ENCODE peak calls at places on chromosomes 13 and 19, in four cellular contexts. O is progenitor cell of endocrine pancreas, I is NAMALWA, J is AG08395. G is an unnamed sample.
A peak's percentile ranks its signal among the peaks of the same experiment; 100 is the strongest.

GRCh38 chr19:50203281-50204080 is at the start of gene MYH14:
- DNase-seq in O (peak; percentile 93), I (no peak), J (peak; percentile 16), G (no peak)

GRCh38 chr19:28065026-28065425 is 1147.9 kb downstream of the UQCRFS1 start:
- DNase-seq in O (no peak), I (no peak), J (no peak), G (no peak)

GRCh38 chr13:95641291-95641811 is 3.2 kb downstream of the DZIP1 start:
- DNase-seq in O (no peak), I (no peak), J (peak; percentile 5), G (no peak)

GRCh38 chr19:2811735-2812413 is 7.8 kb upstream of the ZNF554 start:
- DNase-seq in O (no peak), I (no peak), J (no peak), G (no peak)

GRCh38 chr19:5564930-5565329 is 2.8 kb downstream of the TINCR start:
- DNase-seq in O (no peak), I (no peak), J (no peak), G (no peak)

GRCh38 chr19:16612631-16613030 is 15.4 kb downstream of the MED26 start:
- DNase-seq in O (no peak), I (no peak), J (no peak), G (no peak)

GRCh38 chr19:47514151-47514868 is 553 bp downstream of the NAPA start:
- DNase-seq in O (no peak), I (no peak), J (no peak), G (no peak)

GRCh38 chr19:1794424-1795185 is 17.5 kb downstream of the ATP8B3 start:
- DNase-seq in O (no peak), I (no peak), J (no peak), G (no peak)

GRCh38 chr13:110471833-110472162 is 89.7 kb downstream of the RAB20 start:
- DNase-seq in O (no peak), I (peak; percentile 99), J (no peak), G (peak; percentile 72)

GRCh38 chr13:46492946-46493345 is 60.0 kb upstream of the LRCH1 start:
- DNase-seq in O (no peak), I (peak; percentile 66), J (peak; percentile 56), G (peak; percentile 69)

GRCh38 chr19:48329167-48329891 is 4.0 kb downstream of the EMP3 start:
- DNase-seq in O (no peak), I (peak; percentile 63), J (no peak), G (no peak)

GRCh38 chr13:46114599-46114998 is 9.8 kb upstream of the CPB2 start:
- DNase-seq in O (no peak), I (no peak), J (no peak), G (no peak)

GRCh38 chr13:82661126-82661525 is 1221.1 kb downstream of the SLITRK1 start:
- DNase-seq in O (no peak), I (no peak), J (no peak), G (no peak)

GRCh38 chr13:50161052-50161451 is 145.8 kb downstream of the KCNRG start:
- DNase-seq in O (no peak), I (no peak), J (peak; percentile 30), G (peak; percentile 98)

GRCh38 chr13:109412232-109412935 is 374.0 kb downstream of the IRS2 start:
- DNase-seq in O (peak; percentile 22), I (no peak), J (peak; percentile 47), G (peak; percentile 82)

GRCh38 chr19:7904074-7905020 is 670 bp downstream of the MAP2K7 start:
- DNase-seq in O (no peak), I (peak; percentile 55), J (peak; percentile 62), G (peak; percentile 76)

GRCh38 chr19:40191836-40192646 is 815 bp downstream of the MAP3K10 start:
- DNase-seq in O (peak; percentile 48), I (peak; percentile 52), J (peak; percentile 29), G (peak; percentile 41)

GRCh38 chr19:9065457-9066014 is 21.3 kb upstream of the OR1M1 start:
- DNase-seq in O (no peak), I (no peak), J (no peak), G (no peak)

GRCh38 chr19:14177496-14178074 is 28.4 kb downstream of the ADGRL1 start:
- DNase-seq in O (no peak), I (no peak), J (no peak), G (no peak)

GRCh38 chr13:71079638-71080037 is 787.4 kb downstream of the DACH1 start:
- DNase-seq in O (no peak), I (no peak), J (no peak), G (no peak)

GRCh38 chr13:103873725-103874124 is 807.5 kb upstream of the SLC10A2 start:
- DNase-seq in O (no peak), I (no peak), J (no peak), G (peak; percentile 75)

GRCh38 chr19:12112238-12112637 is 27.9 kb downstream of the ZNF20 start:
- DNase-seq in O (no peak), I (no peak), J (no peak), G (no peak)

GRCh38 chr19:45762870-45763631 is 6.0 kb downstream of the SIX5 start:
- DNase-seq in O (no peak), I (no peak), J (no peak), G (no peak)

GRCh38 chr13:41459754-41460111 is 2.4 kb downstream of the RGCC start:
- DNase-seq in O (no peak), I (no peak), J (no peak), G (no peak)